ENCODE peak calls at places on chromosome 4, in seven cellular contexts. R, T, M, V, D, U and B are unnamed samples.

GRCh38 chr4:151841107-151841506 is 80.3 kb upstream of the GATB start:
- DNase-seq in R (no peak), T (no peak), M (no peak), V (no peak), D (no peak), U (no peak), B (no peak)

GRCh38 chr4:109977854-109978501 is 65.3 kb downstream of the EGF start:
- DNase-seq in R (no peak), T (no peak), M (no peak), V (no peak), D (no peak), U (no peak), B (no peak)

GRCh38 chr4:127832585-127832984 is 48.1 kb upstream of the PLK4 start:
- DNase-seq in R (no peak), T (no peak), M (no peak), V (no peak), D (no peak), U (no peak), B (no peak)

GRCh38 chr4:147461161-147461560 is 19.7 kb upstream of the EDNRA start:
- DNase-seq in R (no peak), T (no peak), M (no peak), V (no peak), D (no peak), U (no peak), B (no peak)

GRCh38 chr4:153296424-153296823 is 48.1 kb upstream of the MND1 start:
- DNase-seq in R (peak; percentile 40), T (no peak), M (no peak), V (no peak), D (no peak), U (no peak), B (no peak)

GRCh38 chr4:8274772-8275241 is 5.3 kb downstream of the HTRA3 start:
- DNase-seq in R (peak; percentile 77), T (no peak), M (peak; percentile 67), V (peak; percentile 56), D (no peak), U (peak; percentile 92), B (peak; percentile 66)

GRCh38 chr4:1241466-1241935 is 7.4 kb downstream of the CTBP1 start:
- DNase-seq in R (no peak), T (no peak), M (no peak), V (no peak), D (no peak), U (peak; percentile 53), B (no peak)

GRCh38 chr4:113634081-113634969 is 127.2 kb downstream of the CAMK2D start:
- DNase-seq in R (no peak), T (no peak), M (no peak), V (no peak), D (no peak), U (no peak), B (no peak)

GRCh38 chr4:7166981-7167700 is 25.2 kb upstream of the SORCS2 start:
- DNase-seq in R (no peak), T (no peak), M (no peak), V (no peak), D (no peak), U (peak; percentile 45), B (no peak)

GRCh38 chr4:89898304-89898716 is 3.7 kb downstream of the MMRN1 start:
- DNase-seq in R (no peak), T (no peak), M (peak; percentile 14), V (no peak), D (no peak), U (no peak), B (no peak)

GRCh38 chr4:176840166-176840565 is 47.4 kb upstream of the VEGFC start:
- DNase-seq in R (no peak), T (no peak), M (no peak), V (no peak), D (no peak), U (no peak), B (no peak)

GRCh38 chr4:184066584-184067300 is 150.9 kb downstream of the ENPP6 start:
- DNase-seq in R (no peak), T (no peak), M (no peak), V (no peak), D (no peak), U (no peak), B (no peak)

GRCh38 chr4:6245246-6246169 is 24.1 kb upstream of the WFS1 start:
- DNase-seq in R (no peak), T (no peak), M (no peak), V (no peak), D (no peak), U (no peak), B (no peak)

GRCh38 chr4:182449186-182449880 is 206.1 kb downstream of the TENM3 start:
- DNase-seq in R (no peak), T (no peak), M (no peak), V (no peak), D (no peak), U (no peak), B (no peak)

GRCh38 chr4:3308691-3309090 is 15.9 kb downstream of the RGS12 start:
- DNase-seq in R (no peak), T (no peak), M (no peak), V (no peak), D (no peak), U (no peak), B (no peak)

GRCh38 chr4:772118-772517 is 53.8 kb downstream of the CPLX1 start:
- DNase-seq in R (no peak), T (no peak), M (no peak), V (no peak), D (no peak), U (no peak), B (no peak)

GRCh38 chr4:48575964-48576363 is 85.9 kb downstream of the ZAR1 start:
- DNase-seq in R (no peak), T (no peak), M (no peak), V (no peak), D (no peak), U (no peak), B (no peak)

GRCh38 chr4:127236875-127237274 is 395.9 kb upstream of the INTU start:
- DNase-seq in R (peak; percentile 74), T (no peak), M (no peak), V (no peak), D (no peak), U (no peak), B (no peak)

GRCh38 chr4:3192188-3192587 is 56.8 kb upstream of the MSANTD1 start:
- DNase-seq in R (no peak), T (no peak), M (no peak), V (no peak), D (no peak), U (no peak), B (no peak)

GRCh38 chr4:146119845-146120404 is 55.6 kb upstream of the LSM6 start:
- DNase-seq in R (no peak), T (no peak), M (no peak), V (no peak), D (no peak), U (no peak), B (no peak)